ENCODE peak calls at places on chromosomes 2 and 18, in ten cellular contexts. X, F, P, U, Q, N, G, O, V and R are unnamed samples.

GRCh38 chr2:213145723-213146242 is 5.6 kb downstream of the IKZF2 start:
- DNase-seq in N (no peak), P (no peak), Q (no peak), V (no peak), F (no peak), O (no peak), G (no peak), X (no peak), U (no peak), R (no peak)

GRCh38 chr18:31376477-31376876 is at the start of gene DSG4:
- DNase-seq in Q (no peak), F (no peak), V (no peak), P (no peak), G (no peak), X (no peak), N (no peak), O (no peak), U (no peak), R (no peak)

GRCh38 chr2:171958475-171958874 is 36.2 kb downstream of the HAT1 start:
- DNase-seq in F (no peak), P (no peak), X (peak), O (no peak), V (peak), U (no peak), G (peak), Q (no peak), N (no peak), R (peak)

GRCh38 chr2:224816816-224817215 is 100.7 kb upstream of the CCDC195 start:
- DNase-seq in P (peak), V (peak), G (peak), N (no peak), F (no peak), X (peak), U (no peak), O (no peak), Q (no peak), R (peak)

GRCh38 chr2:71801969-71802368 is 345.7 kb downstream of the CYP26B1 start:
- DNase-seq in U (no peak), F (no peak), N (no peak), G (peak), X (peak), Q (no peak), O (peak), P (peak), V (peak), R (peak)

GRCh38 chr2:76711490-76711889 is 810.7 kb downstream of the LRRTM4 start:
- DNase-seq in P (no peak), F (no peak), G (no peak), Q (no peak), N (no peak), U (peak), V (no peak), O (no peak), X (no peak), R (no peak)

GRCh38 chr2:44354761-44355160 is 6.5 kb downstream of the PREPL start:
- DNase-seq in F (no peak), U (no peak), G (no peak), V (no peak), N (no peak), Q (no peak), O (no peak), P (no peak), X (no peak), R (no peak)

GRCh38 chr2:85725451-85725850 is 28.3 kb upstream of the ATOH8 start:
- DNase-seq in V (no peak), G (no peak), P (no peak), N (no peak), O (no peak), Q (no peak), U (no peak), F (no peak), X (no peak), R (no peak)

GRCh38 chr18:55095579-55095978 is 136.3 kb upstream of the CCDC68 start:
- DNase-seq in U (peak), G (no peak), F (no peak), X (no peak), O (no peak), Q (no peak), P (no peak), V (no peak), N (no peak), R (no peak)

GRCh38 chr2:45128580-45128997 is 119.3 kb upstream of the SIX2 start:
- DNase-seq in P (peak), G (peak), X (peak), N (no peak), Q (no peak), F (no peak), O (no peak), V (peak), U (no peak), R (peak)

GRCh38 chr18:13451208-13451530 is 232.6 kb downstream of the LDLRAD4 start:
- DNase-seq in Q (no peak), P (no peak), F (no peak), N (no peak), G (no peak), X (no peak), O (no peak), V (no peak), U (no peak), R (no peak)

GRCh38 chr2:85662899-85663683 is 4.9 kb downstream of the SFTPB start:
- DNase-seq in P (no peak), V (peak), U (no peak), O (no peak), N (no peak), G (peak), Q (no peak), X (peak), F (no peak), R (peak)

GRCh38 chr2:169415233-169415748 is 53.0 kb upstream of the LRP2 start:
- DNase-seq in F (no peak), V (no peak), N (no peak), G (no peak), Q (no peak), U (no peak), O (no peak), X (no peak), P (no peak), R (no peak)

GRCh38 chr18:74273394-74273793 is 18.4 kb downstream of the CYB5A start:
- DNase-seq in N (no peak), O (no peak), G (no peak), F (no peak), U (peak), V (no peak), X (no peak), P (no peak), Q (no peak), R (no peak)

GRCh38 chr18:26293982-26294381 is 67.7 kb downstream of the TAF4B start:
- DNase-seq in V (no peak), P (no peak), X (no peak), U (no peak), Q (no peak), O (no peak), N (no peak), F (no peak), G (no peak), R (no peak)

GRCh38 chr18:46213295-46213694 is 109.1 kb downstream of the HAUS1 start:
- DNase-seq in F (peak), U (no peak), X (peak), O (no peak), P (peak), V (peak), N (no peak), Q (no peak), G (peak), R (peak)

GRCh38 chr2:106932644-106933043 is 46.7 kb upstream of the ST6GAL2 start:
- DNase-seq in F (no peak), N (no peak), U (no peak), Q (no peak), X (no peak), P (no peak), O (no peak), V (no peak), G (no peak), R (no peak)

GRCh38 chr18:30991397-30991796 is 51.1 kb downstream of the DSC3 start:
- DNase-seq in G (no peak), V (no peak), U (no peak), Q (no peak), P (no peak), F (peak), X (no peak), N (no peak), O (no peak), R (no peak)

GRCh38 chr2:128797533-128797932 is 478.9 kb upstream of the HS6ST1 start:
- DNase-seq in O (no peak), F (no peak), N (no peak), V (no peak), G (no peak), X (no peak), Q (no peak), P (no peak), U (no peak), R (no peak)

GRCh38 chr2:85390941-85391669 is 19.1 kb downstream of the CAPG start:
- DNase-seq in Q (peak), F (peak), N (peak), X (peak), V (peak), P (peak), O (peak), U (no peak), G (peak), R (peak)

GRCh38 chr2:157056200-157056676 is 201.3 kb upstream of the GALNT5 start:
- DNase-seq in U (no peak), Q (no peak), V (peak), F (no peak), G (peak), X (peak), O (no peak), P (no peak), N (no peak), R (peak)

GRCh38 chr2:42053791-42054656 is 6.2 kb downstream of the PKDCC start:
- DNase-seq in Q (no peak), P (no peak), G (no peak), U (no peak), O (peak), N (no peak), V (no peak), F (no peak), X (no peak), R (no peak)

GRCh38 chr2:210955591-210955990 is 399.2 kb downstream of the CPS1 start:
- DNase-seq in V (peak), Q (no peak), N (no peak), F (no peak), G (peak), O (no peak), P (no peak), X (peak), U (no peak), R (peak)

GRCh38 chr18:75727479-75727878 is 300.0 kb upstream of the SMIM21 start:
- DNase-seq in X (peak), F (peak), N (peak), G (peak), Q (no peak), U (peak), P (peak), V (peak), O (no peak), R (peak)

GRCh38 chr2:165078913-165079312 is 123.6 kb upstream of the SLC38A11 start:
- DNase-seq in F (no peak), G (no peak), O (no peak), V (no peak), N (no peak), Q (no peak), P (no peak), U (no peak), X (no peak), R (no peak)

GRCh38 chr18:48910972-48911545 is 39.7 kb downstream of the SMAD7 start:
- DNase-seq in F (no peak), G (no peak), P (no peak), O (no peak), Q (no peak), X (no peak), U (no peak), N (no peak), V (no peak), R (no peak)